ENCODE peak calls at places on chromosomes 1 and 21, in seven cellular contexts. W, J, N, F, I, E and B are unnamed samples. For H3K4me1, the result is how much of the 10 kb centered on the place peaks cover.

GRCh38 chr1:26280333-26281042 is 602 bp downstream of the SH3BGRL3 start:
- DNase-seq in W (peak), I (no peak), F (peak), J (peak), N (peak), E (no peak), B (no peak)

GRCh38 chr1:83857108-83857507 is 141.8 kb downstream of the TTLL7 start:
- DNase-seq in I (no peak), F (no peak), E (no peak), W (peak), J (peak), N (no peak), B (no peak)

GRCh38 chr1:42935971-42936308 is 22.7 kb downstream of the SLC2A1 start:
- DNase-seq in I (no peak), W (no peak), N (no peak), F (peak), J (no peak), E (no peak), B (no peak)

GRCh38 chr1:15064217-15064929 is 89.2 kb upstream of the TMEM51 start:
- DNase-seq in J (no peak), W (no peak), I (no peak), E (no peak), N (peak), F (no peak), B (no peak)

GRCh38 chr21:45319461-45320211 is 31.9 kb upstream of the POFUT2 start:
- DNase-seq in J (peak), F (peak), I (no peak), N (no peak), W (peak), E (no peak), B (peak)

GRCh38 chr1:171188388-171189266 is 3.5 kb downstream of the FMO2 start:
- DNase-seq in J (peak), W (peak), I (peak), F (no peak), E (peak), N (peak), B (peak)

GRCh38 chr1:232675267-232675666 is 45.3 kb upstream of the SIPA1L2 start:
- DNase-seq in W (peak), F (no peak), I (no peak), N (no peak), E (no peak), J (peak), B (no peak)

GRCh38 chr1:54988975-54989374 is 8.5 kb downstream of the TMEM61 start:
- DNase-seq in W (no peak), I (no peak), F (no peak), N (no peak), J (no peak), E (no peak), B (no peak)

GRCh38 chr21:35035581-35035980 is 13.5 kb downstream of the RUNX1 start:
- DNase-seq in I (no peak), E (no peak), J (no peak), F (no peak), N (no peak), W (no peak), B (no peak)

GRCh38 chr1:109687641-109688499 is at the start of gene GSTM1:
- DNase-seq in W (no peak), I (no peak), F (no peak), E (peak), N (no peak), J (no peak), B (no peak)

GRCh38 chr1:56516539-56517252 is 62.7 kb downstream of the PLPP3 start:
- DNase-seq in W (peak), E (no peak), F (no peak), J (peak), I (no peak), N (peak), B (peak)

GRCh38 chr1:53075761-53076163 is 13.7 kb downstream of the PODN start:
- DNase-seq in E (no peak), F (peak), N (no peak), W (no peak), J (no peak), I (no peak), B (no peak)

GRCh38 chr1:109521465-109521951 is 12.0 kb upstream of the AMIGO1 start:
- DNase-seq in I (no peak), J (no peak), E (no peak), N (no peak), W (no peak), F (no peak), B (no peak)

GRCh38 chr1:54253480-54253879 is 53.5 kb downstream of the MRPL37 start:
- DNase-seq in J (peak), N (peak), F (peak), I (no peak), E (no peak), W (peak), B (no peak)

GRCh38 chr21:37369307-37369854 is 2.8 kb downstream of the DYRK1A start:
- DNase-seq in W (no peak), I (no peak), N (no peak), F (no peak), J (no peak), E (no peak), B (no peak)

GRCh38 chr21:37372127-37372731 is 5.7 kb downstream of the DYRK1A start:
- DNase-seq in E (no peak), W (no peak), N (no peak), F (no peak), J (no peak), I (no peak), B (no peak)

GRCh38 chr21:37368536-37369279 is 2.1 kb downstream of the DYRK1A start:
- DNase-seq in N (peak), W (peak), E (no peak), I (no peak), F (no peak), J (peak), B (no peak)

GRCh38 chr21:37371041-37371397 is 4.4 kb downstream of the DYRK1A start:
- DNase-seq in W (no peak), I (no peak), J (no peak), E (no peak), F (no peak), N (no peak), B (no peak)

DNA sequence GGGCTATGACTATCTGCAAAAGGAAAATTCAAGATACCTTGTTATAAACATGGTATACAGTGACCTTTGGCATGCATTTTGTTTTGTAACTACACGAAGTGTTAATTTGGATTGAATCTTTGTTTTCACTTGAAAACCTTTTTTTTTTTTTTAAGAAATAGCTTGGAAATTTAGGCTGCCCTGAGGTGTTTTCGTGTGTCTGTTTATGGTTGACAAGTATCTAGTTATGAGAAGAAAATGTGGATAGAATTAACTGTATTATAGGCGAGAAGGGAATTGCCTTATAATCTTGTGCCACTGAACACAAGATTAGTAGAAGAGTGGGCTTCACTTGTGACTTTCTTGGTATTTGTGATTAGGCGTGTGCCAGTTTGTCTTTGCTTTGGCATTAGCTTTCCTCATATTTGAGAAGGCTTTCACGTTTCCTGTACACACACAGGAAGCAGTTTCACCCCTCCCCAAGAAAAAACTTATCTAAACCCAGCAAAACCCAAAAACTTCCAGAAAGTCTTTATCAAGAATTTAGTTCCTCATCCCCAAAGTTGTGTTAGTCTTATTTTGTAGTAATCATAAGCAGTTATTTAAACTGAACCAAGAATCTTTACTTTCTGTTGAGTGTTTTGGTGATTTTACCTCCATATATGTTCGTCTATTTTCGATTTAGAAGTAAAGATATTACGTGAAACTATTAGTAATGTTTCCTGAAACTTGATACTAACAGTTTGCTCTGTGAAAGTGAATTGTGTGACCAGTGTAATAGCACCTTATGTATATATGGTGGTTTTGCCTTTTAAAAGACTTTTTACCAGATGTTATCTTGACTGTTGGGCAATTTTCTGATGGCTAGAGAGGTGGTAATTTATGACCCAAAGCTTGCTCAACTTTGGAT is 3.8 kb downstream of the DYRK1A start:
- DNase-seq in I (no peak), E (no peak), W (peak), F (no peak), N (peak), J (peak), B (no peak)
- H3K27ac ChIP-seq in I (peak), E (peak), W (peak), F (peak), N (peak), J (peak), B (no peak)

DNA sequence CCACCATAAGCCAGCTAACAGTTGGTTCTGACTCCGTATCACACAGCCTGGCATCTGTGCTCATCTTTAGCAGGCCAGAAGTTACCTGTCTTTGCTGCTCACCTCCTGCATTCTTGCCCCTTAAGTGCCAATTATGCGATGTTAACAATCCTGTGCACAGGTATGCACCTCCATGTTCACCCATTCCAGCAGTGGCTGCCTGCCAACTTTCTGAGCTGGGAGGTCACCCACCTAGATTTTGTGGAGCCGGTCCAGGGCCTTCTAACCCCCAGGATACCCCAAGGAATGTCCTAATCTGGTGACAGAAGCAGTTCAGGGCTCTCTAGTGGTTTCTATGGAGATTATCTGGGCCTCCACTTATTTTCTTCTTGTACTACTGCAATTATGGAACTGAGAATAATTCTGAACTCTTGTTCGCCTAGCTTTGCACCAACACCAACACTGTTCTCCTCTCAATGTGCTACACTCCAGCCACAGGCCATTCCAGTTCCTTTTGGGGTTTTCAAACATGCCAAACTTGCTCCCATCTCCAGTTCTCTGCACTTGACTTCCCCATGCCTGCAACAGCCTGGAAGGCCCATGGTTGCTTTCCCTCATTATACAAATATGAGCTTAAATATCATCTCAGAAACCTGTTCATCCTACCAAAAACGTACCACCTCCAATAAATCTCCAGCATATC is 9.0 kb downstream of the BCAR3 start:
- DNase-seq in W (no peak), I (no peak), J (no peak), F (no peak), E (no peak), N (no peak), B (no peak)
- H3K4me1 ChIP-seq in W (half or more), I (under half), J (under half), F (under half), E (under half), N (half or more), B (under half)

GRCh38 chr1:239456788-239457187 is 70.4 kb downstream of the CHRM3 start:
- DNase-seq in J (peak), F (no peak), N (peak), E (no peak), W (no peak), I (no peak), B (no peak)

GRCh38 chr1:239457491-239458488 is 71.4 kb downstream of the CHRM3 start:
- DNase-seq in I (no peak), F (no peak), N (no peak), E (no peak), W (no peak), J (peak), B (no peak)

GRCh38 chr1:239455743-239456142 is 69.4 kb downstream of the CHRM3 start:
- DNase-seq in F (no peak), E (no peak), W (no peak), J (no peak), N (no peak), I (no peak), B (no peak)
- H3K27ac ChIP-seq in F (no peak), E (no peak), W (no peak), J (no peak), N (no peak), I (no peak), B (no peak)

DNA sequence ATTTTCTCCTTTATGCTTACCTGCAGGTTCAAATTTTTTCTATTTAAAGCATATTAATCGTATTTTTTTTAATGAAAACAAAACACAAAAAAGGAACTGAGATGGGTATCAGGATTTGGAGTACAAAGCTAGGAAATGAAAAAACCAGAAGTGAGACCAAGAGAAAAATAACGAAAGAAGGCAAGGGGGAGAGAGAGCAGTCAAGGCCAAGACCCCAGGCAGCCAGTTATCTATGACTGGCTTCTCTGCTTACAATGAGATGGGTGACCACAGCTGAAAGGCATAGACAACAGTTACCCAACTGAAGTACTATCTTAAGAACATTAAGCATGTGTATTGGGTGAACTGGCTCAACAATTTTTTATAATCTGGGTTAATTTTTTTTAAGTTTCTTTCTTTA is 123.1 kb upstream of the DAB1 start:
- DNase-seq in J (no peak), E (no peak), F (no peak), W (no peak), I (no peak), N (no peak), B (no peak)
- H3K4me1 ChIP-seq in J (under half), E (under half), F (under half), W (under half), I (under half), N (under half), B (under half)

GRCh38 chr1:185874246-185874645 is 140.1 kb downstream of the HMCN1 start:
- DNase-seq in J (no peak), E (no peak), I (no peak), F (no peak), W (no peak), N (no peak), B (no peak)

GRCh38 chr1:185871627-185872150 is 137.5 kb downstream of the HMCN1 start:
- DNase-seq in E (no peak), I (no peak), N (no peak), F (no peak), J (no peak), W (no peak), B (no peak)

GRCh38 chr1:185864331-185864730 is 130.1 kb downstream of the HMCN1 start:
- DNase-seq in W (no peak), N (no peak), J (peak), I (no peak), E (no peak), F (no peak), B (no peak)

GRCh38 chr1:185864889-185865288 is 130.7 kb downstream of the HMCN1 start:
- DNase-seq in N (peak), E (no peak), W (peak), F (no peak), J (peak), I (no peak), B (no peak)

GRCh38 chr1:185869590-185869989 is 135.4 kb downstream of the HMCN1 start:
- DNase-seq in I (no peak), E (no peak), W (no peak), F (no peak), N (no peak), J (no peak), B (no peak)
- H3K27ac ChIP-seq in I (no peak), E (no peak), W (no peak), F (no peak), N (no peak), J (no peak), B (no peak)

GRCh38 chr21:33682992-33683627 is 40.8 kb downstream of the ITSN1 start:
- DNase-seq in W (peak), E (no peak), I (no peak), J (peak), N (peak), F (no peak), B (no peak)

GRCh38 chr21:33684068-33684467 is 41.8 kb downstream of the ITSN1 start:
- DNase-seq in F (no peak), E (no peak), W (no peak), N (no peak), I (no peak), J (no peak), B (no peak)

GRCh38 chr21:33684923-33685560 is 42.7 kb downstream of the ITSN1 start:
- DNase-seq in W (peak), J (peak), F (no peak), E (no peak), I (no peak), N (no peak), B (no peak)

GRCh38 chr21:33685613-33686197 is 43.4 kb downstream of the ITSN1 start:
- DNase-seq in W (peak), J (peak), N (peak), I (no peak), E (no peak), F (no peak), B (no peak)

GRCh38 chr21:33680870-33681269 is 38.6 kb downstream of the ITSN1 start:
- DNase-seq in F (no peak), W (no peak), I (no peak), N (no peak), J (no peak), E (no peak), B (no peak)
- H3K4me1 ChIP-seq in F (under half), W (under half), I (under half), N (under half), J (under half), E (under half), B (under half)